ENCODE peak calls at places on chromosomes 7 and 10, in ten cellular contexts. K is neuronal stem cell, V is stomach, B is heart right ventricle, Y is adrenal gland, U is hepatocyte, P is left ventricle myocardium inferior, N is AG04450, I is brain microvascular endothelial cell, Z is PC-9. J is an unnamed sample. For H3K27me3, the result is how much of the 10 kb centered on the place peaks cover.

GRCh38 chr10:78927257-78927995 is 141.3 kb upstream of the ZMIZ1 start:
- DNase-seq in V (peak), K (no peak), U (no peak), B (no peak), P (no peak), N (no peak), Z (peak), Y (no peak), I (no peak), J (no peak)

GRCh38 chr10:110410329-110411046 is 87.2 kb upstream of the DUSP5 start:
- DNase-seq in B (no peak), I (peak), Y (no peak), P (no peak), V (peak), N (peak), U (peak), K (no peak), Z (peak), J (no peak)

GRCh38 chr10:11822031-11822756 is 962 bp upstream of the PROSER2 start:
- DNase-seq in V (no peak), U (no peak), I (no peak), Z (no peak), P (no peak), Y (no peak), K (no peak), B (no peak), N (no peak), J (no peak)

GRCh38 chr10:110430369-110431273 is 67.1 kb upstream of the DUSP5 start:
- DNase-seq in U (no peak), K (no peak), V (peak), N (no peak), Z (no peak), P (no peak), Y (no peak), I (no peak), B (no peak), J (no peak)

GRCh38 chr7:132475037-132475668 is 101.1 kb downstream of the PLXNA4 start:
- DNase-seq in V (no peak), K (no peak), I (no peak), Y (no peak), B (no peak), Z (no peak), P (no peak), N (no peak), U (no peak), J (no peak)

GRCh38 chr7:64869912-64870562 is 33.0 kb upstream of the ZNF273 start:
- DNase-seq in B (no peak), I (no peak), Z (no peak), V (peak), P (no peak), U (no peak), Y (no peak), K (no peak), N (no peak), J (no peak)

GRCh38 chr7:64768824-64769223 is 25.4 kb upstream of the ZNF138 start:
- DNase-seq in V (no peak), I (no peak), N (no peak), B (no peak), U (no peak), P (no peak), Z (no peak), Y (no peak), K (no peak), J (no peak)

GRCh38 chr7:18458830-18459229 is 36.7 kb upstream of the HDAC9 start:
- DNase-seq in N (no peak), K (no peak), V (no peak), Z (no peak), Y (no peak), B (no peak), I (no peak), U (no peak), P (no peak), J (no peak)

GRCh38 chr7:78315119-78315518 is 516.5 kb downstream of the PHTF2 start:
- DNase-seq in Z (no peak), Y (no peak), N (no peak), U (no peak), V (no peak), P (no peak), I (no peak), B (no peak), K (no peak), J (no peak)

GRCh38 chr7:149868638-149869290 is 5.0 kb upstream of the ATP6V0E2 start:
- DNase-seq in V (no peak), B (no peak), P (no peak), I (no peak), K (no peak), N (no peak), U (no peak), Y (no peak), Z (no peak), J (no peak)

GRCh38 chr10:124719213-124719851 is 24.8 kb downstream of the FAM53B start:
- DNase-seq in I (peak), B (peak), Y (peak), V (peak), U (no peak), Z (peak), K (no peak), N (no peak), P (peak), J (no peak)

GRCh38 chr7:47405921-47406765 is 175.8 kb downstream of the TNS3 start:
- DNase-seq in V (peak), Y (peak), U (no peak), P (peak), I (no peak), Z (no peak), B (peak), K (no peak), N (no peak), J (no peak)

DNA sequence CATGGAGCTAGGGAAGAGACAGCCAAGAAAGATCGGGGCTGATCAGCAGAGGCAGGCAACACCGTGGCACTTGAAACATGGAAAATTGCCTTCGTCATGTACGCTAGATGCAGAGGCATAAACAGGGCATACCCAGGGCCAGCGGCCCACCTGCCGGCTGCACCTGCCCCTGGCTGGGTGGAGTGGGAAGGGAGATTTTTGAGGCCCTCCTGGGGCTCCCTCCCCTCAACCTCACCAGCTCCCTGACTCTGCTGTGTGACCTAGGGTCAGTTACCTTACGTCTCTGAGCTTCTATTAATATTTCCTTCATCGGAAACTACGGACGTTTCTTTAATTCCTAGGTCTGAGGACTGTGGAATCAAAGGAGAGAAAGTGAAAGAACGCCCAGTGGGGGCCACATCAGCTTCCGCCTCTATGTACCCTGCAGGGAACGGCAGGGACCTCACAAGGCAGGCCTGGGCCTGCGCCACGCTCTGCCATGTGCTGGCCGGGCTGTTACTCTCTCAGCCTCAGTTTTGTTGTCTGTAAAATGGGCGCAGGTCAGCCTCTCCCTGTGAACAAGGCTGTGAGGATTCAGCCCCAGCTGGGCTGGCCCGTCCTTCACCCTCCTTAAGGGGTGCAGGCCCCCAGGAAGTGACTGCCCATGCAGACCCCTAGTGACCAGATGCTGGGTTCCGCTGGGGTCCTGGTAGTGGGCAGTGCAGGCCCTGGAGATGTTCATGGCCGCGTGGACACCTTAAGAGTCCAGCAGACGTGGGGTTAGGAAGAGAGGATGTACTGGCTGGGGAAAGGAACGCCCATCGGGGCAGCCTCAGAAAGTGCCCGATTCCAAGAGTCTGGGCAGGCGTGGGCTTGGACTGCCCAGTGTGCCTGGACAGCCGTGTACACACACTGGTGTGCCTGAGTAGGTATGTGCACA is 22.7 kb downstream of the ELFN1 start:
- DNase-seq in N (no peak), V (peak), B (no peak), K (no peak), U (no peak), Y (peak), Z (no peak), I (no peak), P (no peak), J (no peak)
- H3K27me3 ChIP-seq in N (under half), V (under half), B (under half), K (under half), U (under half), Y (under half), Z (half or more), I (under half), P (under half), J (under half)

GRCh38 chr10:22436526-22436892 is 91.2 kb downstream of the SPAG6 start:
- DNase-seq in K (no peak), Z (no peak), I (no peak), N (no peak), V (no peak), B (no peak), P (no peak), Y (no peak), U (no peak), J (no peak)
- H3K27me3 ChIP-seq in K (under half), Z (under half), I (under half), N (under half), V (under half), B (under half), P (under half), Y (under half), U (under half), J (under half)

DNA sequence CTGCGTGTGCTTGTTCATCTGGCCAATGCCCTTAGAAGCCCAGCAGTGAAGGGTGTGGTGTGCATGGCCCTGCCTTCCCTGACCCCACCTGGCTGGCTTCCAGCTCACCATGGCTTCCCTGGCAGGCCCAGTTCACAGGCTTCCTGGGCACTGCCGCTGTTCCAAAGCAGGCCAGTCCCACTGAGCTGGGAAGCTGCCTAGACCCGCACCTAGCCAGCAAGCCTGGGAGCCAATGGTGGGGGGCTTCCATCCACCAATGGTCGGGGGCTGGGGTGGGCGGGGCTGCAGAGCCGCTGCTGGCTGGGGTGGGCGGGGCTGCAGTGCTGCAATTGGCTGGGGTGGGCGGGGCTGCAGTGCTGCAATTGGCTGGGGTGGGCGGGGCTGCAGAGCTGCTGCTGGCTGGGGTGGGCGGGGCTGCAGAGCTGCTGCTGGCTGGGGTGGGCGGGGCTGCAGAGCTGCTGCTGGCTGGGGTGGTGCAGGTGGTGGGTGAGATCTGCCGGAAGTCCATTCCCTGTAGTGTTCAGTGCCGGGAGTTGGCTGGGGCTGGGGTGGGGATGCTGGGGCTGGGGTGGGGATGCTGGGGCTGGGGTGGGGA is 12.4 kb downstream of the CALY start:
- DNase-seq in Z (peak), P (peak), U (peak), N (no peak), V (peak), I (peak), K (no peak), Y (peak), B (peak), J (no peak)
- H3K27me3 ChIP-seq in Z (under half), P (half or more), U (under half), N (under half), V (under half), I (under half), K (under half), Y (under half), B (half or more), J (under half)

DNA sequence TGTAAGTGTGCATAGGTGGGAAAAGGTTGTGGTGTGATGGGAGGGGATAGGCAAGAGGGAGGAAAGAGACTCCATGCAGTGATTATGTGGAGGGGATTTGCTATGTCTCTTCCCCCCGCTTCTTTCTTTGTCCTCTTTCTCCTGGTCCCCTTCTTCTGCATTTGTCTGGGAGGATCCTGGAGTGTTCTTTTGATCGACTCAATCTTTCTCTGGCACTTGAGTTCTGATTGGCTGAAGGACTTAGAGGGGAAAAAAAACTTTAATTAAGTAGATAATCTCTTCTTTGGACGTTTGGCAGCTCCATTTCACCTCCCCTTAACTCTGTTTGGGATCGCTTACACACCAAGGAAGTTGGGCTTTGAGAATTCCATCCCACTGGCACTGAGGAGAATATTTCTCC is at the start of gene WNT8B:
- DNase-seq in Y (no peak), Z (no peak), U (no peak), I (no peak), P (no peak), V (no peak), N (no peak), K (no peak), B (no peak), J (no peak)
- H3K27me3 ChIP-seq in Y (under half), Z (under half), U (under half), I (under half), P (under half), V (under half), N (under half), K (half or more), B (under half), J (under half)

GRCh38 chr7:29810813-29811482 is 4.6 kb downstream of the WIPF3 start:
- DNase-seq in N (no peak), Z (peak), I (no peak), Y (no peak), U (no peak), K (no peak), B (no peak), P (no peak), V (no peak), J (no peak)

GRCh38 chr7:29811597-29811996 is 5.3 kb downstream of the WIPF3 start:
- DNase-seq in V (no peak), Z (peak), U (peak), B (no peak), K (no peak), N (no peak), I (no peak), Y (no peak), P (no peak), J (no peak)

GRCh38 chr7:29808075-29808786 is 1.9 kb downstream of the WIPF3 start:
- DNase-seq in K (no peak), U (no peak), I (no peak), B (no peak), P (no peak), N (no peak), V (no peak), Y (no peak), Z (peak), J (no peak)

GRCh38 chr7:29810297-29810696 is 4.0 kb downstream of the WIPF3 start:
- DNase-seq in K (no peak), I (no peak), Y (no peak), U (no peak), N (no peak), P (no peak), B (no peak), Z (peak), V (no peak), J (no peak)

DNA sequence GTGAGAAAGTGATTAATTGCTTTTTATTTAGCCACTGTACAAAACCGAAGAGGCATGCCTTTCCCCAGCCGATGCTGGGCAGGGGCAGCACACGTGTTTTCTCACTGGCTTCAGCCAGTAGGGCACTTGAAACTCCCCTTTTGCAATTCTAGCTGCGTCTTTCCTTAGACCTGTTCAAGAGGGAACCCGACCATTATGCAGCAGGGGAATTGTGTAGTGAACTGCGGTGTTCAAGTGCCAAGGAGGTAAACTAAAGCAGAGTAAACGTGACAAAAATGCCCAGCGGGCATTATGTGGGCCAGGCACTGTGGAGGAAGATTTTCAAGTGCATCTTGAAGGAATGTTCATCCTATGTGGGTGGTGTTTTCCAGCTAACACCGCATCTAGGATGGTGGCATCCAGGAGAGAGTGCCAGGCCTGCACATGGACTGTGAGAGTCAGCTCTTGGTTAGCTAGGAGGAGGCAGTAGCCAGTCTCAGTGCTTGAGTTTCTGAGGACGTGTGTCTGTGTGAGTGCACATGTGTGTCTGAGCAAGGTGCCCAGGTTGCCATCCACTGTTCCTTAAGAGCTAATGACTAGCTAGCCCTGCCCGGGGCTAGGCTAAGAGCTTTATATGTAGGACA is 3.3 kb downstream of the WIPF3 start:
- DNase-seq in Z (no peak), Y (no peak), K (no peak), N (no peak), V (no peak), U (no peak), B (no peak), P (no peak), I (no peak), J (no peak)
- H3K27me3 ChIP-seq in Z (under half), Y (under half), K (half or more), N (under half), V (under half), U (under half), B (under half), P (under half), I (half or more), J (under half)

GRCh38 chr10:99539820-99540219 is 7.1 kb downstream of the NKX2-3 start:
- DNase-seq in P (no peak), V (no peak), B (no peak), K (no peak), N (no peak), I (no peak), Y (no peak), U (no peak), Z (no peak), J (no peak)
- H3K27me3 ChIP-seq in P (half or more), V (under half), B (half or more), K (half or more), N (half or more), I (half or more), Y (half or more), U (half or more), Z (under half), J (under half)